ENCODE peak calls at places on chromosome 18, in seven cellular contexts. D, Q, L, G, V, A and J are unnamed samples.

GRCh38 chr18:46700026-46700425 is 43.0 kb upstream of the LOXHD1 start:
- DNase-seq in L (no peak), Q (no peak), G (no peak), V (no peak), D (no peak), A (no peak), J (no peak)

GRCh38 chr18:23207191-23207955 is 72.1 kb downstream of the CABLES1 start:
- DNase-seq in D (no peak), L (no peak), Q (no peak), G (no peak), V (peak), A (no peak), J (peak)

GRCh38 chr18:48776641-48777025 is 174.1 kb downstream of the SMAD7 start:
- DNase-seq in A (no peak), V (no peak), L (no peak), D (no peak), Q (no peak), G (no peak), J (no peak)

GRCh38 chr18:48832961-48833700 is 117.6 kb downstream of the SMAD7 start:
- DNase-seq in Q (peak), L (peak), G (peak), A (no peak), D (peak), V (peak), J (peak)

GRCh38 chr18:56823986-56824385 is 172.8 kb downstream of the WDR7 start:
- DNase-seq in G (no peak), A (no peak), V (no peak), D (peak), Q (no peak), L (no peak), J (peak)

GRCh38 chr18:49486617-49486958 is 446 bp downstream of the C18orf32 start:
- DNase-seq in V (no peak), Q (no peak), A (no peak), D (no peak), G (no peak), L (no peak), J (no peak)

GRCh38 chr18:54151376-54151775 is 73.1 kb downstream of the MBD2 start:
- DNase-seq in L (no peak), D (no peak), Q (no peak), A (no peak), V (no peak), G (no peak), J (no peak)

GRCh38 chr18:78722959-78723706 is 256.5 kb upstream of the SALL3 start:
- DNase-seq in D (no peak), A (no peak), L (no peak), Q (peak), V (no peak), G (no peak), J (no peak)

GRCh38 chr18:36993068-36993467 is 164.1 kb downstream of the KIAA1328 start:
- DNase-seq in V (peak), L (no peak), G (peak), A (no peak), D (peak), Q (no peak), J (peak)

GRCh38 chr18:58800582-58800981 is 64.1 kb upstream of the ZNF532 start:
- DNase-seq in D (no peak), A (no peak), V (peak), Q (no peak), G (peak), L (no peak), J (peak)

DNA sequence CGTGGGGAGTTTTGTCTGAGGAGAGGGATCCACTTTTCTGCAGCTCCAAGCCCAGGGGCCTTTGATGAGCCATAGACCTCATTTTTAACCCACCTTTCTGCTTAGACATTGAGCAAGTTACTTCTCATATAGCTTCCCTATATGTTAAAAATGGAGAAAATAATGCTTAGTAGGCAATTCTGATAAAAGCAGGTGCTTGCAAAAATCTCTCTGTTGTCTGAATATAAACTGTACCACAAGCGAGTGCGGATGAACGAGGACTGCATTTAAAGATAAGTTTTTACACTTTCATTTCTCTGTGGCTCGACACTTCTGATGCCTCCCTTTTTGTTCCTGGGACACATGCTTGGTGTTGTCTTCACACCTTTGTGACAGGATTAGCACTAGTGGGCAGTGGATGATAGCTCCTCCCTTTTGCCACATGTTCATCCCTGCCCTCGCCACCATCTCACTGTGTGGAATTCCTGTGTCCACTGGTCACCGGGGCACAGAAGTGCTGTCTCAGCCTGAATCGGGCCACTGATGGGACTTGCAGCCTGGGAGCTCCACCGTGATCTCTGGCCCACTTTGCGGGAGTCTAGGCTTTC is 1.6 kb downstream of the TYMS start:
- DNase-seq in V (no peak), D (no peak), Q (no peak), A (no peak), L (no peak), G (no peak), J (no peak)
- H3K4me3 ChIP-seq in V (peak), D (peak), Q (no peak), A (peak), L (peak), G (peak), J (peak)

GRCh38 chr18:26386002-26386401 is 159.8 kb downstream of the TAF4B start:
- DNase-seq in V (no peak), L (no peak), A (peak), D (peak), Q (no peak), G (peak), J (peak)

GRCh38 chr18:26386421-26386820 is 160.2 kb downstream of the TAF4B start:
- DNase-seq in D (peak), Q (no peak), V (no peak), G (no peak), A (no peak), L (no peak), J (no peak)

DNA sequence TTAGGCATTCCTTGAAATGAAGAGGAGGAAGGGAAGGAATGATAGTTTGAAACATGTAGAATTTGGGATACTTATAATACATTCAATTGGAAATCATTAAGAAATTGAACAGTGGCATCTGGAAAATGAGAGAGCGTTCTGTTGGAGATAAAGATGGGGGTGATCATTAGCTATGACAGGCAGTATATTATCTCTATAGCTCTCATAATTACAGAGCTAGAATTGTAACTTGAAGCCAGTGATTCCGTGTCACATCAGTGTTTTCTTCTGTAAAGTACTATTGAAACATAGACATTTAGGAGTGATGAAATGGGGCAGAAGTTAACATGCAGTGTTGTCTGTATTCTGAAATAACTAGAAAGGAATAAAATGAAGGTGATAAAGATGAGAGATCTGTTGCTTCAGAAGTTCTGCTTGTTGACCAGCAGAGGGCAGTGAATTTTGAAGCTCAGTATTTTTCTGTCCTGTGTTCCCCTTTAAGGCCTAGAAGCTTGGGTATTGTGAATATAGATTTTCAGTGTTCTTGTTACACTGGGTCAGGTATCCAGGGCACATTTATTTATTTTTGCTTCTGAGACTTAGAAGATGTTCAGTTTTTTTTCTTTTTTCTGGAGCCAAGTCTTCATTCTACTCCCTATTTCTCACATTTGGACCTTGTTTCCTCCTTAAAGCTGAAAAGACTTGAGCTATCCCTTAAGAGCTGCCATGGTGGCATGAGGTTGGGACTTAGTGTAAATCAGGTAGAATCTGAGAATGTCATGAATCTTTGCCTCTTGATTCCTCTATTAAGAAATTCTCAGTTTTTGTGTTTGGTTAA is 157.4 kb downstream of the TAF4B start:
- DNase-seq in D (peak), Q (no peak), A (peak), L (no peak), V (peak), G (peak), J (peak)
- TF ChIP-seq CTCF in D (peak), Q (peak), A (peak), L (peak), V (peak), G (peak), J (peak)

DNA sequence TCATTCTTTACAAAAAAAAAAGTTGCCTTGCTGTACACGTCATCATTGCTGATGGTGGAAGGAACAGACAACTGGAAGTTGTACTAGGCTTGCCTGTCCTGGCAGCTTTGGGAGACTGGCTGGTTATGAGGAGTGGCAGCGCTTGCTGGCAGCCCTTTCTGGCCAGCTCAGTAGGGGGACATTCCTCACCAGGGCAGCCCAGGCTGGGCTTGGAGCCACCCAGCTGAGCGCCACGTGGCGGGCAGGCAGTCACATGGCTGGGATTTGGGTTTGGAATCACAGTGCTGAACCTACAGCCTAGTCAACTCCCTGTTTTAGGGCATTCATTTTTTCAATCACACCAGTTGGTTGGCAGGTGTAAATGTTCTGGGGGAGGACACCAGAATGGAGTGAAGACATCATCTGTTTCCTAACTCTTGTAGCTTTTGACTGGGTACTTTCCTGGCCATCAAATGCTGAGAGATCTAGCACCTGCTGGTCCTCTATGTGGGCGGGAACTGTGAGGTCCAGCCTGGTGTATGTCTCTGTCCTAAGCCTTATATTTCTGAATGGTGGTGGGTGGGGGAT is 139.3 kb downstream of the SETBP1 start:
- DNase-seq in G (no peak), L (no peak), A (no peak), V (no peak), Q (no peak), D (no peak), J (no peak)
- H3K4me3 ChIP-seq in G (no peak), L (no peak), A (no peak), V (no peak), Q (no peak), D (no peak), J (no peak)

GRCh38 chr18:62196079-62196478 is 9.0 kb downstream of the RELCH start:
- DNase-seq in G (no peak), A (no peak), L (no peak), V (no peak), D (no peak), Q (no peak), J (no peak)
- TF ChIP-seq CTCF in G (peak), A (no peak), L (no peak), V (no peak), D (no peak), Q (no peak), J (no peak)

DNA sequence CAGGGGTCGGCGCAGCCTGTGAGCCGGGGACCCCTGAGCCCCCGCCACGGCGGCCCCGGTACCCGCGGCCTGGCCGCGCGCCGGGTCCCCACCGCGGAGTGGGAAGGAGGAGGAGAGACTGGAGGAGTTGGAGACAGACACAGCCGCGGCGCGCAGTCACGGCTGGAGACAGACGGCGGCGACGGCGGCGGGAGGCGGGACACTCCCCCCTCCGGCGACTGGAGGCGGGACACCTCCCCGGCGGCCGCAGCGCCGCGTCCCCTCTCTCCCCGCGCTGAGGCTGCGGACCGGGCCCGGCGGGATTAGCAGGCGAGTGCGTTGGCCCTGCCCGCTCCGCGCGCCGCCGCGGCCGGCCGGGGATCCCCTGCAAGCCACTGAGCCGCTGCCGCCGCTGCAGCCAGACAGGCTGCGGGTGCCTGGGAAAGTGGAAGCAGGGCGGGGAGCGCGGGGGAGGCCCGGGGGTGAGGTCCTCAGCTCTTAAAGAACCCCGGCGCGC is 1.0 kb upstream of the LDLRAD4 start:
- DNase-seq in G (peak), Q (no peak), D (peak), A (peak), L (peak), V (peak), J (peak)
- H3K4me3 ChIP-seq in G (no peak), Q (peak), D (peak), A (peak), L (peak), V (peak), J (no peak)